ENCODE peak calls at places on chromosomes 6 and 20, in nine cellular contexts. E is Caco-2, B is endodermal cell, V is heart right ventricle, A is mucosa of descending colon, H is GM23338, J is GM10248, Q is cardiac fibroblast, U is astrocyte. F is an unnamed sample.
A peak's percentile ranks its signal among the peaks of the same experiment; 100 is the strongest.

GRCh38 chr6:97186416-97186999 is 96.5 kb downstream of the MMS22L start:
- DNase-seq in E (peak; percentile 65), B (peak; percentile 85), V (peak; percentile 28), A (no peak), H (peak; percentile 78), J (peak; percentile 32), Q (peak; percentile 81), U (no peak), F (peak; percentile 48)

GRCh38 chr6:28884423-28885148 is 39.2 kb downstream of the TRIM27 start:
- DNase-seq in E (no peak), B (no peak), V (no peak), A (no peak), H (no peak), J (no peak), Q (no peak), U (no peak), F (no peak)

GRCh38 chr6:36609582-36609981 is 15.4 kb downstream of the SRSF3 start:
- DNase-seq in E (no peak), B (no peak), V (no peak), A (no peak), H (no peak), J (no peak), Q (no peak), U (no peak), F (no peak)

GRCh38 chr20:23624307-23624706 is 13.4 kb downstream of the CST3 start:
- DNase-seq in E (no peak), B (no peak), V (no peak), A (no peak), H (no peak), J (no peak), Q (peak; percentile 82), U (no peak), F (peak; percentile 52)

GRCh38 chr6:130293800-130294199 is 71.0 kb upstream of the SAMD3 start:
- DNase-seq in E (peak; percentile 74), B (peak; percentile 82), V (no peak), A (no peak), H (peak; percentile 84), J (peak; percentile 53), Q (peak; percentile 66), U (peak; percentile 50), F (peak; percentile 42)

GRCh38 chr6:110334425-110335158 is 23.6 kb downstream of the METTL24 start:
- DNase-seq in E (no peak), B (no peak), V (no peak), A (no peak), H (no peak), J (no peak), Q (no peak), U (peak; percentile 34), F (no peak)

GRCh38 chr6:29827579-29828470 is at the start of gene HLA-G:
- DNase-seq in E (no peak), B (peak; percentile 75), V (no peak), A (no peak), H (peak; percentile 52), J (no peak), Q (no peak), U (no peak), F (no peak)

GRCh38 chr6:148345176-148345575 is 2.5 kb downstream of the SASH1 start:
- DNase-seq in E (peak; percentile 51), B (peak; percentile 56), V (no peak), A (no peak), H (no peak), J (no peak), Q (no peak), U (no peak), F (no peak)

GRCh38 chr20:63495771-63496403 is 3.0 kb downstream of the EEF1A2 start:
- DNase-seq in E (peak; percentile 74), B (peak; percentile 89), V (peak; percentile 77), A (peak; percentile 75), H (peak; percentile 87), J (peak; percentile 89), Q (peak; percentile 45), U (no peak), F (peak; percentile 35)

GRCh38 chr6:93413190-93413589 is 6.2 kb downstream of the EPHA7 start:
- DNase-seq in E (no peak), B (no peak), V (no peak), A (no peak), H (no peak), J (no peak), Q (no peak), U (no peak), F (no peak)

GRCh38 chr6:150666071-150666470 is 66.4 kb downstream of the PLEKHG1 start:
- DNase-seq in E (no peak), B (no peak), V (no peak), A (no peak), H (no peak), J (no peak), Q (peak; percentile 21), U (peak; percentile 42), F (no peak)

GRCh38 chr6:168420084-168420483 is 20.9 kb upstream of the SMOC2 start:
- DNase-seq in E (no peak), B (peak; percentile 26), V (no peak), A (no peak), H (no peak), J (no peak), Q (no peak), U (no peak), F (no peak)

DNA sequence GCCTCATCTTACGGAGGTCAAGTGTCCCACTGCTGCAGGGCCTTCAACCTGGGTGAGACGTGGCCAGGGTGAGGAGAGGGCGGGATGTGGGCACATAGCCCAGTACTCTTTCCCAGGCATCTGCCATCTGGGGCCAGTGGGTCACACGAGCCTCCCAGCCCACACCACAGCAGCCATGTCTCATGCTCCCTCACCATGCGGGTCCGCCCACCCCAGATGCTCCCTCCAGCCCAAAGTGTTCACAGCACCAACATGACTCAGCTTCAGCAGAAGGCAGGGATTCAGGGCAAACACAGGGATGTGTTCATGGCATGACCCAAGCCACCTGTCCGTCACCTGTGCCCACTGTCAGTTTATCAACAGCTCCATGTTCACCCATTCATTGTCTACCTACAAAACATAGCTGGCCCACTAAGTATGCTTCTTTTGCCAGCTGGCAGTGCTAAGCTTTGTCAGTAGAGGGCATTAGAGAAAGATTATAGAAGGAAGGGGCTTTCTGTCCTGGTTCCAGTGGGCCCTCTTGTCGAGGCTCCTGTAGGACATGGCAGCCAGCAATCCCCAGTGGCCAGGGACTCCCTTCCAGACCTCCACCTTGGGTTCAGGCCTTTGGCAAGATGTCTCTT is 109.2 kb downstream of the FOXF2 start:
- DNase-seq in E (no peak), B (no peak), V (no peak), A (no peak), H (peak; percentile 27), J (no peak), Q (no peak), U (no peak), F (no peak)
- TF ChIP-seq CTCF in E (no peak), B (peak; percentile 56), V (no peak), A (no peak), H (peak; percentile 40), J (peak; percentile 21), Q (peak; percentile 13), U (no peak), F (peak; percentile 23)

GRCh38 chr20:3659492-3660261 is 3.5 kb downstream of the GFRA4 start:
- DNase-seq in E (no peak), B (no peak), V (no peak), A (peak; percentile 34), H (no peak), J (no peak), Q (no peak), U (no peak), F (no peak)

GRCh38 chr20:3661060-3661820 is 2.0 kb downstream of the GFRA4 start:
- DNase-seq in E (no peak), B (peak; percentile 34), V (no peak), A (peak; percentile 48), H (peak; percentile 62), J (no peak), Q (no peak), U (no peak), F (no peak)

GRCh38 chr20:3658708-3659491 is 4.3 kb downstream of the GFRA4 start:
- DNase-seq in E (no peak), B (no peak), V (no peak), A (no peak), H (no peak), J (peak; percentile 88), Q (no peak), U (no peak), F (no peak)

GRCh38 chr20:3661836-3662665 is 1.1 kb downstream of the GFRA4 start:
- DNase-seq in E (no peak), B (peak; percentile 36), V (no peak), A (peak; percentile 29), H (no peak), J (no peak), Q (no peak), U (no peak), F (no peak)

DNA sequence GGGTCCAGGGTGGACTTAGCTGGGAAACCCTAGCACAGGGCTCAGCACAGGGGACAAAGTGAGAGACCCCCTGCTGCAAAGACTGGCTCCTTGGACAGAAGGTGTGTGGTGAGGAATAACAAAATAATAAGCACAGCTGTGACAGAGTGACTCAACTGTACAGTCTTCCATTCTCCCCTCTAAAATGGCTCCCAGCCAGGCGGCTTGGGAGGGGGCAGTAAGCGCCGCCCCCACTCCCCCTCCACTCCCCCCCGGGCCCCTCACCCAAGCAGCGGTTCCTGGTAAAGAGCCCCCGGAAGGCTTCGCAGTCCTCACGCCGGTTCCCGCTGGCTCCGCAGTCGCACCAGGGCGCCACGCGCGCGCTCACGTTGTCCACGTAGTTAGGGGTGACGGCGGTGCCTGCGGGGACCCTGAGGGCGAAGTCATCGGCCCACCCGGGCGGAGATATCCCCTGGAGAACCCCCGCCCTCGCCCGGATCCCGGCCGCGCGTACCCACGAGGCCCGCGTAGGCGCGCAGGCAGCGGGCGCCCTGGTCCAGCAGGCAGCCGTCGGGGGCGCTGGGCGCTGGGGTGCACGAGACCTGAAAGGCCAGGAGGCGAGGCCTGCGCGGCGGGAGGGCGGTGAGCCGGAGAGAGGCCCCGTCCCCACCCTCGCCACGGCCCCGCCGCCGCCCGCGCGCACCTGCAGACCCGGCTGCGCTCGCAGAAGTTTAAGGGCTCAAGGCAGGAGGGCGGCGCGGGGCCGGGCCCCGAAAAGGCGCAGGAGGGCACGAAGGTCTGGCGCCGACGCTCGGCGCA is 2.7 kb downstream of the GFRA4 start:
- DNase-seq in E (no peak), B (no peak), V (no peak), A (peak; percentile 45), H (peak; percentile 33), J (no peak), Q (no peak), U (no peak), F (no peak)
- TF ChIP-seq CTCF in E (no peak), B (no peak), V (no peak), A (no peak), H (no peak), J (no peak), Q (peak; percentile 2), U (no peak), F (no peak)

DNA sequence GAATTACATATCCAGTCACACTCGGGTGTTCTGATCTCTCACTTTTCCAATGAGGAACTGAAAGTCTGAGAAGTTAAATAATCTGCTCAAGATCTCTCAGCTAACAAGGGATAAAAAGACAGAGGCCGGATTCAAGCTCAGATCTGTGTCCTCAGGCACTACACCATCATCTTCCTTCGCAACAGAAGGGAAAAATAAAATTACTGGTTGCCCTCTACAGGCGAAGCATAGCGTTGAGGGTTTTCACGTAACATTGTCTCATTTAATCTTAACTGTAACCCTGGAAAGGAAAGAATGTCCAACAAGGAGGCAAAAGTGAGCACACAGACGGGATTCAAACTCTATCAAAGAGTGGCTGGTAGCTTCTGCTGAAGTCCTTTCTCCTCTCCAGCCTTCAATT is 67.8 kb upstream of the ANKEF1 start:
- DNase-seq in E (no peak), B (no peak), V (no peak), A (no peak), H (peak; percentile 50), J (no peak), Q (no peak), U (no peak), F (peak; percentile 12)
- TF ChIP-seq CTCF in E (peak; percentile 29), B (peak; percentile 73), V (no peak), A (no peak), H (peak; percentile 58), J (no peak), Q (peak; percentile 30), U (peak; percentile 43), F (peak; percentile 51)

GRCh38 chr6:107800564-107801164 is 23.4 kb downstream of the SCML4 start:
- DNase-seq in E (no peak), B (peak; percentile 24), V (no peak), A (no peak), H (peak; percentile 21), J (no peak), Q (peak; percentile 18), U (no peak), F (peak; percentile 27)
- TF ChIP-seq CTCF in E (peak; percentile 36), B (peak; percentile 68), V (no peak), A (no peak), H (peak; percentile 48), J (peak; percentile 30), Q (no peak), U (peak; percentile 4), F (peak; percentile 61)

F was measured in mammary epithelial cell.